ENCODE peak calls at places on chromosomes 11 and 22, in eight cellular contexts. V is heart left ventricle, D is HepG2, L is upper lobe of left lung, H is body of pancreas, J is IMR-90, G is breast epithelium, B is tibial nerve. I is an unnamed sample.

GRCh38 chr11:45263773-45264172 is 22.4 kb downstream of the SYT13 start:
- DNase-seq in V (no peak), D (no peak), L (no peak), H (no peak), J (no peak), G (no peak), B (no peak), I (no peak)

GRCh38 chr11:80899381-80899780 is 1458.6 kb upstream of the TENM4 start:
- DNase-seq in V (no peak), D (no peak), L (no peak), H (no peak), J (no peak), G (no peak), B (no peak), I (no peak)

GRCh38 chr11:21514298-21514697 is 678.6 kb upstream of the ANO5 start:
- DNase-seq in V (no peak), D (peak; percentile 1), L (no peak), H (peak; percentile 17), J (no peak), G (no peak), B (no peak), I (no peak)

GRCh38 chr11:119047205-119047604 is 9.8 kb downstream of the HYOU1 start:
- DNase-seq in V (no peak), D (no peak), L (no peak), H (no peak), J (no peak), G (no peak), B (no peak), I (no peak)

GRCh38 chr11:33692013-33692504 is 8.6 kb downstream of the C11orf91 start:
- DNase-seq in V (no peak), D (peak; percentile 76), L (no peak), H (peak; percentile 75), J (peak; percentile 98), G (peak; percentile 87), B (peak; percentile 63), I (no peak)

GRCh38 chr11:33376331-33377099 is 119.3 kb downstream of the HIPK3 start:
- DNase-seq in V (no peak), D (no peak), L (peak; percentile 85), H (no peak), J (no peak), G (no peak), B (no peak), I (no peak)

GRCh38 chr11:119103793-119104192 is 2.1 kb upstream of the DPAGT1 start:
- DNase-seq in V (no peak), D (no peak), L (no peak), H (no peak), J (no peak), G (no peak), B (no peak), I (no peak)

GRCh38 chr11:47715082-47715669 is at the start of gene AGBL2:
- DNase-seq in V (peak; percentile 90), D (peak; percentile 68), L (peak; percentile 94), H (peak; percentile 76), J (peak; percentile 50), G (peak; percentile 31), B (peak; percentile 25), I (peak; percentile 46)

GRCh38 chr11:68480855-68481510 is 20.4 kb downstream of the PPP6R3 start:
- DNase-seq in V (no peak), D (no peak), L (no peak), H (no peak), J (no peak), G (no peak), B (no peak), I (no peak)

GRCh38 chr11:111047376-111047775 is 198.1 kb upstream of the POU2AF2 start:
- DNase-seq in V (no peak), D (no peak), L (no peak), H (no peak), J (peak; percentile 6), G (no peak), B (no peak), I (no peak)

DNA sequence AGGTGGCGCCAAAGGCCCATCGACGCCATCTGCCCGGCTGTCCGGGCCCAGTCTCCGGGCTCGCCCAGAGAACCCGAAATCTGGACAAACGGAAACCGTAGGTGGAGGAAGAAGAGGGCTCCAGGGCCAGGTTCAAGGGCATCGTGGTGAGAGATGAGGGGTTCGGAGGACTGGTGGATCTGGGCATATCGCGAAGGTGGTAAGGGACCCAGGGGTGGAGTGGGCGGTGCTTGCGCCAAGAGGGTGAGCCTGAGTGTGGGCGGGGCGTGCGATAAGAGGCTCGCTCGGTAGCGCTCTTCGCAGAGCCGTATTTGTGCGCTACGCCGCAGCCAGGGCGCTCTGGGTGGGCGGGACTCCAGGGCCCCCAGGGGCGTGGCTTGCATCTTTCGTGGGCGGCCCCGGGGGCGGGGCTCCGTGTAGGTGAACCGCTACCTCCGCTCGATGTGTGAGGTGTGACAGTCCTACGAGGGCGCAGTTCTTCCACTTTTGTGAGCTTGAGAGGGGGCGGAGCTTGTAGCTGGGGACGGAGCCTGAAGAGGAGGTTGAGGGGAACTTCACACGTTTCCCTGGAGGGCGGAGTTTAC is 4.8 kb downstream of the CD248 start:
- DNase-seq in V (peak; percentile 95), D (peak; percentile 95), L (peak; percentile 98), H (peak; percentile 92), J (peak; percentile 89), G (peak; percentile 92), B (peak; percentile 87), I (peak; percentile 86)
- TF ChIP-seq CTCF in V (peak; percentile 97), D (peak; percentile 96), L (peak; percentile 93), H (peak; percentile 97), J (peak; percentile 97), G (peak; percentile 44), B (no peak), I (peak; percentile 92)

GRCh38 chr22:28172948-28173360 is 253.9 kb upstream of the PITPNB start:
- DNase-seq in V (no peak), D (no peak), L (no peak), H (no peak), J (no peak), G (no peak), B (no peak), I (no peak)
- H3K27ac ChIP-seq in V (no peak overlapping the region), D (no peak overlapping the region), L (no peak overlapping the region), H (no peak overlapping the region), J (no peak overlapping the region), G (no peak overlapping the region), B (no peak overlapping the region), I (no peak overlapping the region)

GRCh38 chr22:43948836-43949235 is 6.4 kb upstream of the SAMM50 start:
- DNase-seq in V (no peak), D (no peak), L (no peak), H (no peak), J (no peak), G (no peak), B (no peak), I (no peak)

GRCh38 chr22:43951391-43951790 is 3.9 kb upstream of the SAMM50 start:
- DNase-seq in V (no peak), D (no peak), L (no peak), H (no peak), J (no peak), G (no peak), B (no peak), I (no peak)

GRCh38 chr22:43953988-43954771 is 1.1 kb upstream of the SAMM50 start:
- DNase-seq in V (no peak), D (no peak), L (no peak), H (no peak), J (no peak), G (no peak), B (no peak), I (no peak)

GRCh38 chr22:43955040-43955882 is at the start of gene SAMM50:
- DNase-seq in V (peak; percentile 95), D (peak; percentile 87), L (peak; percentile 95), H (peak; percentile 89), J (peak; percentile 89), G (peak; percentile 88), B (peak; percentile 77), I (peak; percentile 90)

DNA sequence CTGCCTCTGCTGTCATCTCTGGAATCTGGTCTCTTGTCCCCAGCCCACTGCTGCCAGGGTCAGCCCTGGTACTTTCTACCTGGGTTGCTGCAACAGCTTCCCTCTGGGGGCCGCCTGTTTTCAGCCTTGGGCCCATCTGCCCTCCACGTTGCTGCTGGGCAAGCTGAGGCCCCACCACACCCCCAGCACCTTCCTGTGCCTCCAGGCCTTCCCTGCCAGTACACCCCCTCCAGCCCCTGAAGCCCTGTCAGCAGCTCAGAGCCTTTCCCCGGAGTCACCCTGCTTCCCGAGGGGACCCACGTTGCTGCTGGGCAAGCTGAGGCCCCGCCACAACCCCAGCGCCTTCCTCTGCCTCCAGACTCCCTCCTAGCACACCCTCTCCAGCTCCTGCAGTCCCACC is 3.3 kb upstream of the SAMM50 start:
- DNase-seq in V (no peak), D (no peak), L (no peak), H (no peak), J (no peak), G (no peak), B (no peak), I (no peak)
- TF ChIP-seq POLR2A in V (no peak), D (no peak), L (no peak), H (no peak), J (no peak), G (no peak), B (no peak), I (no peak)

GRCh38 chr11:76424891-76425290 is 19.9 kb upstream of the EMSY start:
- DNase-seq in V (no peak), D (no peak), L (no peak), H (no peak), J (no peak), G (no peak), B (no peak), I (no peak)

GRCh38 chr11:76424379-76424778 is 20.4 kb upstream of the EMSY start:
- DNase-seq in V (no peak), D (no peak), L (no peak), H (no peak), J (no peak), G (no peak), B (no peak), I (no peak)

GRCh38 chr11:76415073-76415472 is 29.7 kb upstream of the EMSY start:
- DNase-seq in V (no peak), D (no peak), L (no peak), H (no peak), J (no peak), G (no peak), B (no peak), I (no peak)

GRCh38 chr11:76419896-76420295 is 24.9 kb upstream of the EMSY start:
- DNase-seq in V (no peak), D (peak; percentile 15), L (no peak), H (peak; percentile 55), J (no peak), G (no peak), B (no peak), I (no peak)
- TF ChIP-seq CTCF in V (no peak), D (peak; percentile 64), L (peak; percentile 15), H (peak; percentile 56), J (peak; percentile 17), G (no peak), B (no peak), I (no peak)

GRCh38 chr22:30572840-30573593 is 1.4 kb downstream of the GAL3ST1 start:
- DNase-seq in V (no peak), D (peak; percentile 44), L (no peak), H (peak; percentile 54), J (no peak), G (no peak), B (no peak), I (no peak)
- H3K27ac ChIP-seq in V (no peak overlapping the region), D (no peak overlapping the region), L (no peak overlapping the region), H (peak overlapping the region; percentile 71), J (no peak overlapping the region), G (no peak overlapping the region), B (peak overlapping the region; percentile 94), I (no peak overlapping the region)

GRCh38 chr11:70156291-70157037 is 46.6 kb upstream of the FADD start:
- DNase-seq in V (no peak), D (no peak), L (no peak), H (no peak), J (no peak), G (peak; percentile 84), B (no peak), I (no peak)
- TF ChIP-seq POLR2A in V (no peak), D (no peak), L (no peak), H (no peak), J (no peak), G (no peak), B (no peak), I (no peak)

I was measured in gastrocnemius medialis.